ENCODE peak calls at places on chromosomes 7 and 10, in eight cellular contexts. J is CD8-positive, alpha-beta memory T cell; A is mucosa of descending colon; R is NCI-H1436; D is stimulated activated CD8-positive, alpha-beta memory T cell treated with anti-CD3 and anti-CD28 coated beads, Interleukin-7, amount 100 ng/mL, for 4 hours; E is head of caudate nucleus; M is H54; B is EH. S is an unnamed sample.

GRCh38 chr10:51861731-51862130 is 162.3 kb upstream of the CSTF2T start:
- DNase-seq in B (no peak), R (no peak), J (no peak), D (no peak), M (no peak), E (no peak), A (no peak), S (no peak)

GRCh38 chr7:74627699-74628411 is 29.7 kb upstream of the GTF2I start:
- DNase-seq in A (peak; percentile 72), D (no peak), M (no peak), R (peak; percentile 86), B (peak; percentile 51), J (no peak), E (peak; percentile 33), S (no peak)

GRCh38 chr7:13952921-13953320 is 36.5 kb downstream of the ETV1 start:
- DNase-seq in A (no peak), B (no peak), R (no peak), D (no peak), M (no peak), E (no peak), J (no peak), S (no peak)

GRCh38 chr10:11489591-11489990 is 121.9 kb downstream of the USP6NL start:
- DNase-seq in B (no peak), M (no peak), R (no peak), J (no peak), E (no peak), A (no peak), D (no peak), S (no peak)

GRCh38 chr7:149450821-149451220 is 10.0 kb downstream of the ZNF777 start:
- DNase-seq in B (no peak), A (no peak), R (no peak), M (no peak), J (no peak), D (no peak), E (no peak), S (no peak)

GRCh38 chr10:121910673-121911420 is 17.0 kb downstream of the ATE1 start:
- DNase-seq in J (no peak), D (no peak), B (peak; percentile 58), R (no peak), A (no peak), E (peak; percentile 28), M (no peak), S (no peak)

GRCh38 chr7:51019231-51019844 is 236.6 kb upstream of the GRB10 start:
- DNase-seq in A (no peak), E (no peak), B (peak; percentile 80), D (no peak), R (no peak), J (no peak), M (peak; percentile 71), S (no peak)

GRCh38 chr10:77350711-77351119 is 286.9 kb downstream of the KCNMA1 start:
- DNase-seq in B (peak; percentile 99), D (no peak), R (no peak), M (peak; percentile 93), E (no peak), J (no peak), A (no peak), S (no peak)

GRCh38 chr7:83446126-83446675 is 202.7 kb downstream of the SEMA3E start:
- DNase-seq in E (no peak), D (no peak), M (no peak), B (no peak), J (no peak), A (no peak), R (no peak), S (no peak)

GRCh38 chr10:70493660-70494234 is 15.2 kb downstream of the PALD1 start:
- DNase-seq in R (peak; percentile 0), A (peak; percentile 73), E (no peak), J (no peak), M (no peak), D (no peak), B (no peak), S (no peak)

GRCh38 chr10:122052702-122053101 is 63.7 kb downstream of the TACC2 start:
- DNase-seq in E (no peak), B (no peak), R (no peak), A (no peak), D (no peak), M (peak; percentile 21), J (no peak), S (no peak)

GRCh38 chr10:52950578-52950977 is 178.0 kb upstream of the MBL2 start:
- DNase-seq in B (peak; percentile 1), E (no peak), D (no peak), M (no peak), R (no peak), A (no peak), J (no peak), S (no peak)

GRCh38 chr10:70034252-70034651 is 18.4 kb upstream of the MACROH2A2 start:
- DNase-seq in J (no peak), A (no peak), E (no peak), M (no peak), B (peak; percentile 2), R (no peak), D (no peak), S (no peak)

GRCh38 chr7:27095050-27095896 is 527 bp downstream of the HOXA1 start:
- DNase-seq in D (peak; percentile 8), B (no peak), A (no peak), J (no peak), R (no peak), E (no peak), M (no peak), S (no peak)

GRCh38 chr10:58237014-58237830 is 30.5 kb downstream of the IPMK start:
- DNase-seq in B (peak; percentile 85), D (no peak), M (peak; percentile 55), J (no peak), A (no peak), E (no peak), R (no peak), S (no peak)

GRCh38 chr7:87359366-87359765 is 13.9 kb downstream of the CROT start:
- DNase-seq in J (no peak), D (no peak), E (peak; percentile 19), B (peak; percentile 50), M (no peak), R (no peak), A (no peak), S (no peak)